ENCODE peak calls at places on chromosomes 7 and 10, in ten cellular contexts. I, U, V, A, O, F, L, E, T and W are unnamed samples.

GRCh38 chr10:95333997-95334792 is 43.4 kb upstream of the PDLIM1 start:
- DNase-seq in U (peak), I (no peak), T (no peak), O (peak), E (no peak), L (no peak), V (no peak), F (no peak), A (peak), W (no peak)

GRCh38 chr7:146115665-146116451 is 743 bp upstream of the CNTNAP2 start:
- DNase-seq in O (peak), L (peak), A (no peak), I (peak), T (peak), F (no peak), V (peak), U (peak), E (peak), W (peak)

GRCh38 chr7:151894131-151895007 is 17.5 kb upstream of the PRKAG2 start:
- DNase-seq in F (no peak), U (peak), L (no peak), T (no peak), V (no peak), O (no peak), I (no peak), E (no peak), A (peak), W (no peak)

GRCh38 chr10:11602919-11603523 is 8.4 kb downstream of the USP6NL start:
- DNase-seq in E (no peak), O (no peak), V (no peak), T (no peak), F (peak), L (peak), I (peak), U (no peak), A (no peak), W (no peak)

GRCh38 chr10:92327445-92328433 is 36.8 kb downstream of the MARCHF5 start:
- DNase-seq in O (peak), A (no peak), I (no peak), U (no peak), E (no peak), L (no peak), V (no peak), F (no peak), T (no peak), W (no peak)

GRCh38 chr7:101924171-101924570 is 106.7 kb downstream of the CUX1 start:
- DNase-seq in I (no peak), V (peak), T (no peak), U (peak), L (no peak), E (no peak), A (no peak), O (peak), F (no peak), W (no peak)

GRCh38 chr10:28897617-28898464 is 220.5 kb downstream of the BAMBI start:
- DNase-seq in A (no peak), I (no peak), U (no peak), V (no peak), L (no peak), E (peak), T (no peak), O (no peak), F (no peak), W (no peak)

GRCh38 chr10:34088208-34088794 is 726.8 kb downstream of the PARD3 start:
- DNase-seq in E (no peak), L (no peak), U (no peak), O (no peak), T (no peak), F (no peak), V (no peak), I (no peak), A (no peak), W (no peak)

GRCh38 chr10:33735463-33735862 is 401.0 kb upstream of the NRP1 start:
- DNase-seq in U (no peak), L (no peak), V (no peak), I (peak), A (no peak), T (no peak), E (no peak), F (peak), O (peak), W (no peak)

GRCh38 chr10:93777092-93777491 is 19.4 kb downstream of the LGI1 start:
- DNase-seq in T (no peak), E (no peak), I (no peak), V (no peak), L (no peak), F (no peak), A (no peak), U (no peak), O (no peak), W (no peak)

GRCh38 chr10:3111626-3112220 is 44.4 kb downstream of the PFKP start:
- DNase-seq in T (no peak), I (no peak), U (peak), E (no peak), A (no peak), L (no peak), F (no peak), O (peak), V (no peak), W (no peak)

GRCh38 chr10:63922714-63923317 is 401.6 kb downstream of the REEP3 start:
- DNase-seq in E (no peak), V (no peak), T (no peak), A (no peak), O (no peak), F (no peak), I (no peak), L (no peak), U (no peak), W (no peak)

DNA sequence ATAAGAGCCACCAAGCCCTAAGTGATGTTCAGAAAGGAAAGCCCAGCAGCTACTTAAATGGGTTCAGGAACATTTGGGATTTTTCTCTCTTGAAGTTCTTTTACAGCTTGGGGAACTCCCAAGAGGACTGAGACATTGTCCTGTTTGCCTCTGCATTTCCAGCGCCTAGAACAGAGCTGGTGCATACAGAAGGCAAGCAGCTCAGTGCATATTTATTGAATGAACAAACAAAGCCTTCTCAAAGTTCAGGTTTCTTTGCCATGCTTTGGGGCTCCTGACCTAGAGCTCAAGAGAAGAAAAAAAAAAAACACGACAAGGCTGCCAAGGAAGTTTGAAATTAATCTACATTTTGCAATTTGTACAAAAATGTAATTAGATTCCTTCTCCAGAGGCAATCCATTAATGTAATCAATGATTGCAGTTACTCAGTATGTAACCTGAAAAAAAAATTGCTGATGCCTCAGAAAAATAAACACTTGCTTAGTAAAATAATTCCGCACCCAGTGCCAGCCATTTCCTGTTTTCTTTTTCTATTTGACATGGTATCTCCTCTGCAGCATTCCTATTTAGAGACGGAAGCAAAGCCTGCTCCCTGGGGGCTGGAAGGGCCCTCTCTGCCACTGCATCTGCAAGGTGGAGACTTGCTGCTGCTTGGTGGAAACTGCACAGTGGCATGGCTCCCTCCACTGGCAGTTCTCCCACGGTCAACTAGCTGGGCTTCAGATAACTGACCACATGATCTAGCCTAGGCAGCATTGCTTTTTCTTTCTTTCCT is 157.3 kb downstream of the TMEM178B start:
- DNase-seq in I (peak), U (peak), T (peak), V (no peak), F (no peak), O (peak), A (no peak), E (peak), L (peak), W (no peak)
- TF ChIP-seq CTCF in I (peak), U (no peak), T (no peak), V (no peak), F (peak), O (peak), A (no peak), E (peak), L (peak), W (no peak)

GRCh38 chr10:101133489-101134298 is 2.6 kb downstream of the TLX1 start:
- DNase-seq in L (no peak), F (no peak), T (no peak), V (no peak), I (no peak), O (no peak), E (no peak), U (no peak), A (no peak), W (no peak)
- TF ChIP-seq CTCF in L (no peak), F (no peak), T (no peak), V (no peak), I (no peak), O (no peak), E (no peak), U (no peak), A (no peak), W (no peak)

DNA sequence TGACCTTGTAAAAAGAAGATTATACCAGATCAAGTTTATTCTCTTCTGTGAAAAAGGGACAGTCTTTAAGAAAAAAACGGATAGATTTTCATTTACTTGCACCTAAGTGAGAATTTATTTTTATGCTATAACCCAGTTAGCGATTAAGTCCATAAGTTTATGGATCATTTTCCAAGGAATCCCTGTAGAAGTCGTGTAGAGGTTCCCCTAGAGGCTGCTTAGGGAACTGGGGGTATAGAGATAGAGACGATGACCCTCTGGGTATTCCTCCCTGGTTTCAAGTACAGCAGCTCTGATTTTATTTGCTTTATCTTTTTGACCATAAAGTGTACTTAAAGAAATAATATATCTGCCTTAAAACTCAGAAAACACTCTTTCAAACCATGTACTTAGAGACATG is 648.4 kb upstream of the LRRTM3 start:
- DNase-seq in E (no peak), F (no peak), L (peak), V (no peak), U (no peak), I (no peak), O (no peak), A (no peak), T (no peak), W (no peak)
- TF ChIP-seq CTCF in E (peak), F (peak), L (peak), V (no peak), U (no peak), I (no peak), O (no peak), A (no peak), T (no peak), W (no peak)

DNA sequence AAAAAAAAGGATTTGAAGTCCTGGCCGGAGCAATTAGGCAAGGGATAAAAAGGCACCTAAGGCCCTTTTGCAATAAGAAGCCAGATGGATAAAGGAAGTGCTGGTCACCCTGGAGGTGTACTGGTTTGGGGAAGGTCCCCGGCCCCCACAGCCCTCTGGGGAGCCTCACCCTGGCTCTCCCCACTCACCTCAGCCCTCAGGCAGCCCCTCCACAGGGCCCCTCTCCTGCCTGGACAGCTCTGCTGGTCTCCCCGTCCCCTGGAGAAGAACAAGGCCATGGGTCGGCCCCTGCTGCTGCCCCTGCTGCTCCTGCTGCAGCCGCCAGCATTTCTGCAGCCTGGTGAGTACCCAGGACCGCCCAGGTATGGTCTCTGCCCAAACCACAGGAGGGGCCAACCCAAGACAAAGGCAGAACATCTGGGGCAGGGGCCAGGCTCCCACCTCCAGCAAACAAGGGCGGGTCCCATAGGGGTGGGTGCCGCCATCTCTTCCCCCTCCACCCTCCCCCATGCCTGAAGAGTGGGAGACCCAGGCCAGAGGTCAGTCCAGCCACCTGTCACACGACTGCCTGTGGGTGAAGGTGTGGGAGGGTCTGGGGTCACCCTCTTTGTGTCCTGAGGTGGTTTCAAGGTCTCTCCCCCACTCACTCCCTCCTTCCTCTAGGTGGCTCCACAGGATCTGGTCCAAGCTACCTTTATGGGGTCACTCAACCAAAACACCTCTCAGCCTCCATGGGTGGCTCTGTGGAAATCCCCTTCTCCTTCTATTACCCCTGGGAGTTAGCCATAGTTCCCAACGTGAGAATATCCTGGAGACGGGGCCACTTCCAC is at the start of gene PILRB:
- DNase-seq in E (no peak), T (no peak), F (no peak), A (no peak), I (peak), U (no peak), V (peak), L (no peak), O (no peak), W (no peak)
- TF ChIP-seq CTCF in E (no peak), T (no peak), F (peak), A (no peak), I (peak), U (no peak), V (no peak), L (no peak), O (no peak), W (no peak)

GRCh38 chr7:6271694-6272371 is 591 bp downstream of the CYTH3 start:
- DNase-seq in O (no peak), I (peak), V (peak), A (peak), U (no peak), L (no peak), F (no peak), T (peak), E (peak), W (peak)

GRCh38 chr7:6269527-6269926 is 2.9 kb downstream of the CYTH3 start:
- DNase-seq in L (no peak), V (no peak), U (no peak), O (no peak), I (no peak), T (no peak), F (no peak), E (no peak), A (peak), W (no peak)

GRCh38 chr7:6273380-6273837 is 985 bp upstream of the CYTH3 start:
- DNase-seq in A (peak), V (no peak), L (no peak), O (no peak), T (peak), F (no peak), E (no peak), I (no peak), U (peak), W (no peak)

GRCh38 chr7:6272481-6273323 is at the start of gene CYTH3:
- DNase-seq in A (peak), V (peak), O (peak), E (peak), I (peak), F (peak), U (peak), T (peak), L (peak), W (peak)

DNA sequence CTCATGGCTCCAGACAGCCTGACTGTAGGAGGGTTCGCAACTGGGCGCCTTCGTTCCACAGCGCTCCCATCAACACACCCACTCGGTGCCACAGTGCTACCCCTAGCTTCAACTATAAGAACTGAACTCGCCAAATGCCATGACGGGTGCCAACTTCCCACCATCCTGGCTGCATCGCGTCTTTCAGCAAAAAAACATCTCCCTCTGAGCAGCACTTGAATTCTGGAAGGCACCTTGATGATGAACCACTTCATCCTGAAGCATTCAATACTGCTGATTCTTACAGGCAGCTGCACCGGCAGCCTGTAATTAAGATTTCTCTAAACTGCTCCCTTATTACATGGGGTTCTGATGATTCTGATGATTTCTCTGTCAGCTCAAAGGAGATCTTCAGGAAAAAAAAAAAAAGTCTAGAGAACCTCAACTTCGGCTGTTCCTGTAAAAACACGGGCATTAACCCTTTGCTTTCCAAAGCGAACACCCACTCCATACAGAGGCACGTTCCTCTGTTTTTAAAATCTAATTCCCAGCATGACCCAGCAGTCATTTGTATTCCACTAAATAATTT is 1.2 kb downstream of the CYTH3 start:
- DNase-seq in I (no peak), L (peak), A (peak), F (no peak), U (peak), E (no peak), V (no peak), O (peak), T (peak), W (no peak)
- TF ChIP-seq CTCF in I (no peak), L (no peak), A (no peak), F (peak), U (peak), E (peak), V (peak), O (peak), T (no peak), W (peak)

GRCh38 chr7:1316086-1316485 is 83.4 kb downstream of the UNCX start:
- DNase-seq in V (no peak), O (no peak), U (no peak), I (no peak), E (no peak), L (no peak), A (no peak), T (no peak), F (no peak), W (no peak)

GRCh38 chr7:1320616-1321289 is 88.1 kb downstream of the UNCX start:
- DNase-seq in A (no peak), T (no peak), L (no peak), U (no peak), F (no peak), V (peak), I (no peak), E (no peak), O (no peak), W (no peak)

GRCh38 chr7:1318661-1319060 is 86.0 kb downstream of the UNCX start:
- DNase-seq in O (no peak), A (no peak), I (no peak), U (no peak), E (no peak), F (no peak), L (no peak), V (peak), T (no peak), W (no peak)

GRCh38 chr7:1314908-1315450 is 82.3 kb downstream of the UNCX start:
- DNase-seq in V (no peak), F (no peak), E (no peak), A (no peak), L (no peak), O (no peak), T (no peak), U (no peak), I (no peak), W (no peak)

GRCh38 chr7:1317654-1318450 is 85.2 kb downstream of the UNCX start:
- DNase-seq in T (no peak), L (no peak), V (peak), A (no peak), F (no peak), E (no peak), O (no peak), I (no peak), U (no peak), W (no peak)
- TF ChIP-seq CTCF in T (no peak), L (no peak), V (no peak), A (no peak), F (no peak), E (no peak), O (no peak), I (no peak), U (no peak), W (no peak)

GRCh38 chr7:28362812-28363211 is 49.5 kb upstream of the CREB5 start:
- DNase-seq in U (no peak), F (no peak), L (peak), I (peak), E (no peak), T (no peak), V (no peak), A (no peak), O (peak), W (no peak)
- TF ChIP-seq CTCF in U (no peak), F (peak), L (peak), I (no peak), E (peak), T (no peak), V (no peak), A (no peak), O (peak), W (peak)

DNA sequence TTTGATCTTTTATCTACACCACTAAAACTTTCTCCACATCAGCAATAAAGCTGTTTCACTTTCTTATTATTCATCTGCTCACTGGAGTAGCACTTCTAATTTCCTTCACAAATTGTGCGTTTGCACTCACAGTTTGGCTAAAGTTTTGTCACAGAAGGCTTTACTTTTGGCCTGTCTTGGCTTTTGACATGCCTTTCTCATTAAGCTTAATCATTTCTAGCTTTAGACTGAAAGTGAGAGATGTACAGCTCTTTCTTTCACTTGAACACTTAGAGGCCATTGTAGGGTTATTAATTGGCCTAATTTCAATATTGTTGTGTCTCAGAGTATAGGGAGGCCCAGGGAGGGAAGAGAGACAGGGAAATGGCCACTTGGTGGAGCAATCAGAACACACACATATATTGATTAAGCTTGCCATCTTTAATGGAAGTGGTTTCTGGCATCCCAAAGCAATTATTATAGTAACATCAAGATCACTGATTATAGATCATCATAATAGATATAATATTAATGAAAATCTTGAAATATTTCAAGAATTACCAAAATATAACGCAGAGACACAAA is 512.5 kb downstream of the ETV1 start:
- DNase-seq in T (no peak), V (no peak), F (no peak), A (no peak), O (peak), E (no peak), L (peak), I (no peak), U (no peak), W (no peak)
- TF ChIP-seq CTCF in T (no peak), V (no peak), F (no peak), A (no peak), O (peak), E (no peak), L (peak), I (no peak), U (no peak), W (no peak)

GRCh38 chr7:35694784-35695627 is at the start of gene HERPUD2:
- DNase-seq in L (peak), F (peak), I (peak), E (peak), O (peak), A (peak), U (peak), V (peak), T (peak), W (peak)
- TF ChIP-seq CTCF in L (no peak), F (no peak), I (no peak), E (no peak), O (no peak), A (no peak), U (no peak), V (no peak), T (no peak), W (peak)